ENCODE peak calls at places on chromosome 18, in four cellular contexts. One of them, this sample, is unnamed.

GRCh38 chr18:55477537-55478300 is 110.3 kb downstream of the TCF4 start:
- DNase-seq in body of pancreas: no peak
- DNase-seq in HepG2: no peak
- DNase-seq in IMR-90: peak
- DNase-seq in this sample: no peak

GRCh38 chr18:28039078-28039477 is 137.9 kb downstream of the CDH2 start:
- DNase-seq in IMR-90: peak
- DNase-seq in body of pancreas: no peak
- DNase-seq in HepG2: no peak
- DNase-seq in this sample: no peak

GRCh38 chr18:30623401-30624065 is 419.0 kb downstream of the DSC3 start:
- DNase-seq in body of pancreas: no peak
- DNase-seq in HepG2: no peak
- DNase-seq in IMR-90: no peak
- DNase-seq in this sample: no peak

GRCh38 chr18:22391571-22392359 is 25.9 kb downstream of the CTAGE1 start:
- DNase-seq in IMR-90: peak
- DNase-seq in body of pancreas: peak
- DNase-seq in HepG2: no peak
- DNase-seq in this sample: no peak

GRCh38 chr18:685438-685837 is 27.0 kb downstream of the ENOSF1 start:
- DNase-seq in HepG2: no peak
- DNase-seq in IMR-90: no peak
- DNase-seq in body of pancreas: no peak
- DNase-seq in this sample: no peak

GRCh38 chr18:770583-770961 is 41.5 kb downstream of the YES1 start:
- DNase-seq in body of pancreas: no peak
- DNase-seq in IMR-90: no peak
- DNase-seq in HepG2: peak
- DNase-seq in this sample: no peak

GRCh38 chr18:59606193-59607175 is 90.7 kb downstream of the CCBE1 start:
- DNase-seq in body of pancreas: no peak
- DNase-seq in HepG2: no peak
- DNase-seq in IMR-90: peak
- DNase-seq in this sample: no peak

GRCh38 chr18:67359868-67360838 is 156.4 kb downstream of the DSEL start:
- DNase-seq in HepG2: peak
- DNase-seq in body of pancreas: peak
- DNase-seq in IMR-90: peak
- DNase-seq in this sample: peak

GRCh38 chr18:6850396-6850795 is 120.9 kb downstream of the ARHGAP28 start:
- DNase-seq in HepG2: no peak
- DNase-seq in body of pancreas: no peak
- DNase-seq in IMR-90: no peak
- DNase-seq in this sample: no peak

GRCh38 chr18:23341383-23341782 is 111.7 kb upstream of the RIOK3 start:
- DNase-seq in body of pancreas: no peak
- DNase-seq in HepG2: no peak
- DNase-seq in IMR-90: peak
- DNase-seq in this sample: no peak

GRCh38 chr18:56861244-56861643 is 210.1 kb downstream of the WDR7 start:
- DNase-seq in body of pancreas: no peak
- DNase-seq in HepG2: no peak
- DNase-seq in IMR-90: no peak
- DNase-seq in this sample: no peak

GRCh38 chr18:68466714-68467113 is 248.2 kb downstream of the TMX3 start:
- DNase-seq in body of pancreas: no peak
- DNase-seq in HepG2: no peak
- DNase-seq in IMR-90: peak
- DNase-seq in this sample: no peak

GRCh38 chr18:48385595-48385994 is 23.6 kb downstream of the ZBTB7C start:
- DNase-seq in HepG2: no peak
- DNase-seq in IMR-90: no peak
- DNase-seq in body of pancreas: no peak
- DNase-seq in this sample: no peak

GRCh38 chr18:23302852-23303527 is 150.1 kb upstream of the RIOK3 start:
- DNase-seq in IMR-90: peak
- DNase-seq in body of pancreas: no peak
- DNase-seq in HepG2: no peak
- DNase-seq in this sample: no peak

GRCh38 chr18:27604583-27604982 is 419.5 kb upstream of the CHST9 start:
- DNase-seq in HepG2: no peak
- DNase-seq in body of pancreas: no peak
- DNase-seq in IMR-90: peak
- DNase-seq in this sample: no peak

GRCh38 chr18:47175895-47176575 is at the start of gene IER3IP1:
- DNase-seq in HepG2: peak
- DNase-seq in IMR-90: peak
- DNase-seq in body of pancreas: peak
- DNase-seq in this sample: peak

GRCh38 chr18:61618816-61619215 is 274.0 kb downstream of the RNF152 start:
- DNase-seq in HepG2: no peak
- DNase-seq in body of pancreas: no peak
- DNase-seq in IMR-90: no peak
- DNase-seq in this sample: no peak

GRCh38 chr18:45290364-45290763 is 324.9 kb upstream of the SLC14A2 start:
- DNase-seq in HepG2: no peak
- DNase-seq in IMR-90: no peak
- DNase-seq in body of pancreas: no peak
- DNase-seq in this sample: no peak

GRCh38 chr18:5461056-5461455 is 82.7 kb downstream of the EPB41L3 start:
- DNase-seq in body of pancreas: no peak
- DNase-seq in HepG2: no peak
- DNase-seq in IMR-90: peak
- DNase-seq in this sample: no peak

GRCh38 chr18:79902075-79902474 is 49.4 kb downstream of the SLC66A2 start:
- DNase-seq in IMR-90: no peak
- DNase-seq in body of pancreas: no peak
- DNase-seq in HepG2: no peak
- DNase-seq in this sample: peak

GRCh38 chr18:7749510-7749981 is 182.4 kb downstream of the PTPRM start:
- DNase-seq in body of pancreas: no peak
- DNase-seq in IMR-90: no peak
- DNase-seq in HepG2: peak
- DNase-seq in this sample: no peak

DNA sequence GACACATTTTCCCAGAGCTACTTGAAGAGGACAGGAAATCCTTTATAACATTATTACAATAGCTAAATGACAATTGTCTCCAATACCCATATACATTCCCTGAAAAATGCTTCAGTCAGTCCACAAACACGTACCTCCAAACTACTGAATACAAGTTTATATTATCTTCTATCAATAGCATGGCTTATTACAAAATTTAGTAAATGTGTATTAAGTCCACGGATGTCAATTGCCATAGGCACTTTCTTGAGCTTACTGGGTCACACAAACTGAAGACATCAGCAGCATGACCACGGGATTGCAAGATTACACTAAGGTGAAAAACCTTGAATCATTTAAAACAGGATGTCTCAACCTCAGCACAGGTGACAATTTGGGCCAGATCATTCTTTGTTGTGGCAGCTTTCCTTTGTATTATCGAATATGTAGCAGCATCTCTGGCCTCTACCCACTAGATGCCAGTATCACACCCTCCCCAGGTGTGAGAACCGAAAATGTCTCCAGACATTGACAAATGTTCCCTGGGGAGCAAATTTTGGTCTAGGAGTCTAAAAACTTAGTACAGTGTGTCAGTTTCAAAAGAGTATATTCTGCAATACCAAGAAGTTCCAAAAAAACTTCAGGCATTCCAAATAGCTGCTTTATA is 1.4 kb downstream of the MBD2 start:
- DNase-seq in body of pancreas: no peak
- DNase-seq in IMR-90: no peak
- DNase-seq in HepG2: peak
- DNase-seq in this sample: no peak
- TF ChIP-seq CTCF in body of pancreas: no peak
- TF ChIP-seq CTCF in IMR-90: no peak
- TF ChIP-seq CTCF in HepG2: peak
- TF ChIP-seq CTCF in this sample: no peak

GRCh38 chr18:74784791-74785190 is 187.1 kb downstream of the ZNF407 start:
- DNase-seq in HepG2: no peak
- DNase-seq in IMR-90: no peak
- DNase-seq in body of pancreas: no peak
- DNase-seq in this sample: no peak
- H3K4me3 ChIP-seq in HepG2: no peak
- H3K4me3 ChIP-seq in IMR-90: no peak
- H3K4me3 ChIP-seq in body of pancreas: no peak
- H3K4me3 ChIP-seq in this sample: no peak

GRCh38 chr18:24397131-24397693 is 412 bp downstream of the OSBPL1A start:
- DNase-seq in body of pancreas: peak
- DNase-seq in HepG2: no peak
- DNase-seq in IMR-90: peak
- DNase-seq in this sample: peak

GRCh38 chr18:24396082-24396623 is 1.5 kb downstream of the OSBPL1A start:
- DNase-seq in IMR-90: peak
- DNase-seq in body of pancreas: no peak
- DNase-seq in HepG2: no peak
- DNase-seq in this sample: no peak

GRCh38 chr18:24395049-24395780 is 2.4 kb downstream of the OSBPL1A start:
- DNase-seq in body of pancreas: no peak
- DNase-seq in HepG2: no peak
- DNase-seq in IMR-90: peak
- DNase-seq in this sample: no peak

GRCh38 chr18:24398515-24398914 is 891 bp upstream of the OSBPL1A start:
- DNase-seq in body of pancreas: no peak
- DNase-seq in IMR-90: peak
- DNase-seq in HepG2: no peak
- DNase-seq in this sample: no peak

GRCh38 chr18:24397694-24398365 is at the start of gene OSBPL1A:
- DNase-seq in HepG2: peak
- DNase-seq in body of pancreas: peak
- DNase-seq in IMR-90: peak
- DNase-seq in this sample: peak
- TF ChIP-seq POLR2A in HepG2: no peak
- TF ChIP-seq POLR2A in body of pancreas: peak
- TF ChIP-seq POLR2A in IMR-90: peak
- TF ChIP-seq POLR2A in this sample: peak

GRCh38 chr18:41490861-41491260 is 464.2 kb upstream of the PIK3C3 start:
- DNase-seq in body of pancreas: no peak
- DNase-seq in IMR-90: no peak
- DNase-seq in HepG2: no peak
- DNase-seq in this sample: no peak

GRCh38 chr18:41484069-41484468 is 471.0 kb upstream of the PIK3C3 start:
- DNase-seq in HepG2: no peak
- DNase-seq in body of pancreas: no peak
- DNase-seq in IMR-90: no peak
- DNase-seq in this sample: no peak

DNA sequence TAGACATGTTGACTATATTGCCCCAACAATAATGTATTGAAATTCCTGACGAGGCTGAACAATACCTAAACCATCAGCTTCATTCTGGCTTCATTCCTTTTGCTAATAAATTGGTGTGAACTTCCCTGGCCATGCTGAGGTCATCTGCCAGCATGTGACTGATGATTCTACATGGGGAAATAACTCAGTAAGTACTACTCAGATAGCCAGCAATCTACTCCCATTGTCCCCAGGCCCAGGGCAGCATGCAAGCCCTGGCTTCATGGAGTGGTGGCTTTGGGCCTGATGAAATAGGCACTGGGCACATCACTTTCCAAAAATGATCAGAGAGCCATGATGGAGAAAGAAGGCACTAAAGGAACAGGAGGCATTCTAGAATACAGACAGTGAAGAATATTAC is 468.5 kb upstream of the PIK3C3 start:
- DNase-seq in HepG2: no peak
- DNase-seq in IMR-90: no peak
- DNase-seq in body of pancreas: no peak
- DNase-seq in this sample: no peak
- TF ChIP-seq CTCF in HepG2: no peak
- TF ChIP-seq CTCF in IMR-90: no peak
- TF ChIP-seq CTCF in body of pancreas: no peak
- TF ChIP-seq CTCF in this sample: no peak

GRCh38 chr18:63316612-63317555 is 2.7 kb downstream of the BCL2 start:
- DNase-seq in IMR-90: no peak
- DNase-seq in HepG2: no peak
- DNase-seq in body of pancreas: no peak
- DNase-seq in this sample: no peak

GRCh38 chr18:63317982-63318881 is 1.3 kb downstream of the BCL2 start:
- DNase-seq in IMR-90: no peak
- DNase-seq in body of pancreas: peak
- DNase-seq in HepG2: no peak
- DNase-seq in this sample: peak

GRCh38 chr18:63318882-63319382 is 637 bp downstream of the BCL2 start:
- DNase-seq in body of pancreas: no peak
- DNase-seq in HepG2: no peak
- DNase-seq in IMR-90: no peak
- DNase-seq in this sample: no peak

GRCh38 chr18:63315879-63316278 is 3.7 kb downstream of the BCL2 start:
- DNase-seq in body of pancreas: no peak
- DNase-seq in IMR-90: no peak
- DNase-seq in HepG2: no peak
- DNase-seq in this sample: no peak

DNA sequence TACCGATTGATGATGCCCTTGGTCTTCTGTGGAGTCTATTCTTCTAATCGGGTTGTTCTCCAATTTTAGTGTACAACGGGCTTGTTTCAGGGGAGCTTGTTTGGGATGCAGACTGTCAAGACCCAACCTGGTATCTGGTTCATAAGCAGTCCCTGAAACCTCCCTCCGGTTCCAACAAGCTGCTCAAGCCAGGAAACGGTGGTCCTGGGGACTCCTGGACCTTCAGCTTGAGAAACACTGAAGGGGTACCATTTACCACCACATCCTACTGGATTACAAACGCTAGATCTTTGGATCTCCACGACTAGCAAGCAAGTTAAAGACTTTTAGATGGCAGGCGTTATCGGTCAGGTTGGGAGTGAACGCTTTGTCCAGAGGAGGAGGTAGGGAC is 2.0 kb downstream of the BCL2 start:
- DNase-seq in body of pancreas: no peak
- DNase-seq in HepG2: no peak
- DNase-seq in IMR-90: no peak
- DNase-seq in this sample: no peak
- H3K4me3 ChIP-seq in body of pancreas: no peak
- H3K4me3 ChIP-seq in HepG2: no peak
- H3K4me3 ChIP-seq in IMR-90: no peak
- H3K4me3 ChIP-seq in this sample: peak

GRCh38 chr18:9613550-9614400 is 584 bp downstream of the PPP4R1 start:
- DNase-seq in IMR-90: peak
- DNase-seq in body of pancreas: peak
- DNase-seq in HepG2: peak
- DNase-seq in this sample: peak

GRCh38 chr18:9615280-9615797 is 980 bp upstream of the PPP4R1 start:
- DNase-seq in body of pancreas: no peak
- DNase-seq in IMR-90: no peak
- DNase-seq in HepG2: no peak
- DNase-seq in this sample: no peak

GRCh38 chr18:9612989-9613388 is 1.4 kb downstream of the PPP4R1 start:
- DNase-seq in body of pancreas: no peak
- DNase-seq in IMR-90: no peak
- DNase-seq in HepG2: no peak
- DNase-seq in this sample: no peak

GRCh38 chr18:9615973-9616559 is 1.7 kb upstream of the PPP4R1 start:
- DNase-seq in IMR-90: peak
- DNase-seq in HepG2: no peak
- DNase-seq in body of pancreas: no peak
- DNase-seq in this sample: no peak

GRCh38 chr18:9614401-9615279 is at the start of gene PPP4R1:
- DNase-seq in body of pancreas: peak
- DNase-seq in HepG2: peak
- DNase-seq in IMR-90: peak
- DNase-seq in this sample: peak
- TF ChIP-seq POLR2A in body of pancreas: peak
- TF ChIP-seq POLR2A in HepG2: peak
- TF ChIP-seq POLR2A in IMR-90: peak
- TF ChIP-seq POLR2A in this sample: peak